ENCODE peak calls at places on chromosomes 2 and 18, in eight cellular contexts. N is cerebellar cortex, A is myocyte, X is SIG-M5, C is right atrium auricular region, P is right cardiac atrium, S is AG20443, U is NCI-H460. K is an unnamed sample.

GRCh38 chr2:164609790-164610189 is 11.5 kb downstream of the GRB14 start:
- DNase-seq in N (no peak), A (no peak), X (no peak), C (no peak), P (no peak), S (no peak), U (no peak), K (no peak)

GRCh38 chr2:20501974-20502373 is 55.1 kb downstream of the RHOB start:
- DNase-seq in N (no peak), A (peak), X (peak), C (no peak), P (no peak), S (peak), U (peak), K (no peak)

GRCh38 chr2:238869293-238870124 is 21.6 kb downstream of the TWIST2 start:
- DNase-seq in N (peak), A (no peak), X (no peak), C (peak), P (no peak), S (no peak), U (no peak), K (no peak)

GRCh38 chr2:239930871-239931771 is 94.0 kb downstream of the NDUFA10 start:
- DNase-seq in N (no peak), A (no peak), X (no peak), C (peak), P (peak), S (no peak), U (no peak), K (no peak)

GRCh38 chr2:46074501-46074900 is 222.7 kb upstream of the EPAS1 start:
- DNase-seq in N (no peak), A (no peak), X (no peak), C (no peak), P (no peak), S (no peak), U (no peak), K (no peak)

GRCh38 chr2:193502363-193503035 is 1307.8 kb upstream of the TMEFF2 start:
- DNase-seq in N (no peak), A (no peak), X (no peak), C (no peak), P (peak), S (no peak), U (no peak), K (peak)

GRCh38 chr2:64644240-64645013 is 9.3 kb downstream of the SERTAD2 start:
- DNase-seq in N (peak), A (peak), X (no peak), C (peak), P (peak), S (peak), U (peak), K (no peak)

GRCh38 chr2:181177376-181177775 is 197.0 kb downstream of the UBE2E3 start:
- DNase-seq in N (no peak), A (peak), X (no peak), C (no peak), P (no peak), S (no peak), U (no peak), K (no peak)

GRCh38 chr2:64606495-64607363 is 47.0 kb downstream of the SERTAD2 start:
- DNase-seq in N (no peak), A (peak), X (no peak), C (peak), P (peak), S (peak), U (no peak), K (no peak)

GRCh38 chr2:165640232-165640923 is 153.7 kb downstream of the GALNT3 start:
- DNase-seq in N (no peak), A (no peak), X (no peak), C (no peak), P (no peak), S (no peak), U (no peak), K (no peak)

GRCh38 chr2:155377178-155377780 is 678.8 kb downstream of the KCNJ3 start:
- DNase-seq in N (peak), A (peak), X (no peak), C (no peak), P (no peak), S (peak), U (peak), K (no peak)

GRCh38 chr2:232876071-232876977 is 6.3 kb downstream of the SNORC start:
- DNase-seq in N (peak), A (no peak), X (no peak), C (no peak), P (no peak), S (peak), U (peak), K (no peak)

GRCh38 chr2:63047534-63048281 is 2.9 kb upstream of the OTX1 start:
- DNase-seq in N (no peak), A (no peak), X (no peak), C (no peak), P (peak), S (peak), U (no peak), K (no peak)

GRCh38 chr18:30694773-30695172 is 347.8 kb downstream of the DSC3 start:
- DNase-seq in N (no peak), A (no peak), X (no peak), C (no peak), P (no peak), S (no peak), U (no peak), K (no peak)

GRCh38 chr2:231518771-231519170 is 11.5 kb downstream of the NMUR1 start:
- DNase-seq in N (no peak), A (no peak), X (no peak), C (no peak), P (no peak), S (no peak), U (no peak), K (no peak)

GRCh38 chr2:74690571-74690970 is 36.5 kb downstream of the SEMA4F start:
- DNase-seq in N (peak), A (peak), X (no peak), C (no peak), P (no peak), S (peak), U (peak), K (peak)

GRCh38 chr2:240640939-240641338 is 15.7 kb downstream of the GPR35 start:
- DNase-seq in N (peak), A (no peak), X (no peak), C (no peak), P (no peak), S (peak), U (peak), K (peak)

K was measured in iPS DF 6.9.